ENCODE peak calls at places on chromosomes 1 and 21, in five cellular contexts. J is aorta, U is IMR-90, I is neural progenitor cell, G is cardiac fibroblast. P is an unnamed sample.

GRCh38 chr1:218524526-218524925 is 179.4 kb downstream of the TGFB2 start:
- DNase-seq in J (no peak), U (peak; percentile 44), I (no peak), G (no peak), P (no peak)

GRCh38 chr1:224696891-224697765 is 81.0 kb downstream of the CNIH3 start:
- DNase-seq in J (no peak), U (peak; percentile 81), I (no peak), G (peak; percentile 56), P (peak; percentile 45)

GRCh38 chr21:44846485-44847260 is 26.8 kb downstream of the PTTG1IP start:
- DNase-seq in J (peak; percentile 84), U (peak; percentile 35), I (peak; percentile 31), G (peak; percentile 56), P (no peak)

GRCh38 chr1:91601554-91602322 is 101.1 kb downstream of the CDC7 start:
- DNase-seq in J (no peak), U (no peak), I (no peak), G (no peak), P (no peak)

GRCh38 chr1:6245869-6246496 is 2.0 kb downstream of the HES3 start:
- DNase-seq in J (peak; percentile 79), U (no peak), I (peak; percentile 94), G (no peak), P (peak; percentile 15)

GRCh38 chr1:84434756-84435142 is 36.5 kb downstream of the DNASE2B start:
- DNase-seq in J (no peak), U (peak; percentile 16), I (no peak), G (no peak), P (no peak)

GRCh38 chr1:212814548-212814947 is 22.9 kb downstream of the TATDN3 start:
- DNase-seq in J (no peak), U (no peak), I (no peak), G (no peak), P (no peak)

GRCh38 chr1:58317694-58318093 is 228.8 kb downstream of the OMA1 start:
- DNase-seq in J (no peak), U (no peak), I (no peak), G (no peak), P (no peak)

GRCh38 chr1:116712510-116712909 is 41.7 kb upstream of the CD2 start:
- DNase-seq in J (no peak), U (no peak), I (no peak), G (no peak), P (no peak)

GRCh38 chr1:166573199-166573598 is 266.1 kb upstream of the POGK start:
- DNase-seq in J (no peak), U (no peak), I (no peak), G (no peak), P (no peak)

GRCh38 chr21:33261635-33262034 is 4.5 kb upstream of the IL10RB start:
- DNase-seq in J (no peak), U (peak; percentile 62), I (no peak), G (peak; percentile 13), P (no peak)

GRCh38 chr1:180228648-180229482 is 1.2 kb upstream of the LHX4 start:
- DNase-seq in J (no peak), U (no peak), I (peak; percentile 61), G (no peak), P (no peak)

GRCh38 chr1:201504179-201504631 is 2.7 kb downstream of the CSRP1 start:
- DNase-seq in J (no peak), U (peak; percentile 60), I (no peak), G (peak; percentile 58), P (no peak)

GRCh38 chr1:201506573-201507567 is at the start of gene CSRP1:
- DNase-seq in J (peak; percentile 97), U (peak; percentile 87), I (peak; percentile 34), G (peak; percentile 89), P (peak; percentile 84)

GRCh38 chr1:201504799-201505504 is 2.0 kb downstream of the CSRP1 start:
- DNase-seq in J (no peak), U (no peak), I (no peak), G (no peak), P (no peak)

GRCh38 chr1:201506092-201506491 is 831 bp downstream of the CSRP1 start:
- DNase-seq in J (no peak), U (no peak), I (no peak), G (peak; percentile 27), P (no peak)

DNA sequence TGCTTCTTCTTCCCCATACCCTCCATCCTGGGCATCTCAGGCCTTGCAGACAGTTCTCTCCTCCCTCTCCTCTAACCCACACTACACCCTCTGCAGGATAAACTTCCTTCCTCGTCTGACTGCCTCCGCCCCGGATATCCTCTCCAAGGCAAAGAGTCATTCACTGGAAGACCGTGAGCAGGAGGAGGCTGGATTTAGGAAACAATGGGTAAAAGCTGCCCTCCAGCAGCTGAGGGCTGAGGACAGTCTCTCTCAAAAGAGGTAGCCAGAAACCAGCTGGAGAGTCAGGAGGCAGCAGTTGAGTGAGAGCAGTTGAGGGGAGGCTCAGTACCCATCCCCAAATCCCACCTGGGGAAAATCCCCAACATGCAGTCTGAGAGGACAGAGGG is 1.4 kb downstream of the CSRP1 start:
- DNase-seq in J (no peak), U (peak; percentile 76), I (peak; percentile 77), G (peak; percentile 88), P (peak; percentile 74)
- H3K4me3 ChIP-seq in J (peak overlapping the region; percentile 79), U (peak overlapping the region; percentile 79), I (no peak overlapping the region), G (peak overlapping the region; percentile 79), P (peak overlapping the region; percentile 67)

GRCh38 chr1:27772071-27772470 is 948 bp upstream of the STX12 start:
- DNase-seq in J (no peak), U (no peak), I (no peak), G (peak; percentile 58), P (no peak)
- H3K4me3 ChIP-seq in J (peak overlapping the region; percentile 80), U (peak overlapping the region; percentile 40), I (no peak overlapping the region), G (no peak overlapping the region), P (no peak overlapping the region)

GRCh38 chr1:44842763-44843655 is at the start of gene PTCH2:
- DNase-seq in J (peak; percentile 93), U (peak; percentile 53), I (peak; percentile 94), G (peak; percentile 81), P (peak; percentile 16)
- H3K4me3 ChIP-seq in J (peak within 1 kb of the TSS; percentile 76), U (peak within 1 kb of the TSS; percentile 51), I (peak within 1 kb of the TSS; percentile 60), G (peak within 1 kb of the TSS; percentile 52), P (peak within 1 kb of the TSS; percentile 50)

DNA sequence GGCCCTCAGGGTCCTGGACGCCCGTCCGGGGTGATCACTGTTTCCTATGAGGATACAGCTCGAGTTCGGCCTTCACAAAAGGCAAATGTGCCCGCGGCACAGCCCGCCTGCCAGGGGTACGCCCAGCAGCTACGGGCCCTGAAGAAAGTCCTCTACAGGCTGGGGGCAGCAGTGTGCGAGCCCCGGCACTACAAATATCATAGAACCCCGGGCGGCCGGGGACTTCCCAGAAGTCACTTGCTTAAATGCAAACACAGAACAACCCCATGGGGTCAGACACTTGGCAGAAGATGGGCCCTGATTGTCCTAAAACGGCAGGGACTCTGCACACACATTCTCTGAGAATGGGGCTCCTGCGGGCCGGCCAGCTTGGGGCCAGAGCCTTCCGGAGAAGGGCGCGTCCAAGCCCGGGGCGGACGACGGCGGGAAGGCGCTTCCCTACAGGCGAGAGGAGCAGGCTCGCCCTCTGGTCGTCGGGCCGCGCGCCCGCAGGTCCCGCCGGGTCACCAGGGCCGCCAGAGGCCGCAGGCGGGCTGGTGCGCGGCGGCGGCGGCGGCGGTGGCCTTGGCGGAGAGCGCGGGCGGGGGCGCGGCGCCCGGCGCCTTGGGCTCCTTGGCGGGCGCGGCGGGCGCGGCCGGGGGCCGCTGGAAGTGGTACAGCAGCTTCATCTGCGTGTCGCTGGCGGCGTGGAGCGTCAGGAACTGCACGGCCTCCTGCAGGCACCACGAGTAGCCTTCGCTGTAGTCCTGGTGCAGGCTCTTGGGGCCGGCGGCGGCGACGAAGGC is 905 bp downstream of the HES5 start:
- DNase-seq in J (no peak), U (no peak), I (peak; percentile 76), G (no peak), P (no peak)
- H3K4me3 ChIP-seq in J (no peak overlapping the region), U (no peak overlapping the region), I (peak overlapping the region; percentile 62), G (no peak overlapping the region), P (no peak overlapping the region)

GRCh38 chr1:59487335-59488031 is 190.6 kb downstream of the FGGY start:
- DNase-seq in J (no peak), U (peak; percentile 34), I (no peak), G (peak; percentile 35), P (peak; percentile 83)
- H3K4me3 ChIP-seq in J (no peak overlapping the region), U (no peak overlapping the region), I (no peak overlapping the region), G (no peak overlapping the region), P (no peak overlapping the region)

GRCh38 chr1:61053712-61054608 is 28.4 kb upstream of the NFIA start:
- DNase-seq in J (peak; percentile 84), U (no peak), I (peak; percentile 49), G (peak; percentile 25), P (no peak)
- H3K4me3 ChIP-seq in J (peak overlapping the region; percentile 10), U (no peak overlapping the region), I (peak overlapping the region; percentile 14), G (peak overlapping the region; percentile 26), P (peak overlapping the region; percentile 24)

GRCh38 chr1:11907275-11908138 is 18.7 kb downstream of the KIAA2013 start:
- DNase-seq in J (peak; percentile 94), U (peak; percentile 95), I (peak; percentile 96), G (peak; percentile 97), P (peak; percentile 87)
- H3K4me3 ChIP-seq in J (no peak overlapping the region), U (peak overlapping the region; percentile 26), I (peak overlapping the region; percentile 38), G (no peak overlapping the region), P (no peak overlapping the region)

GRCh38 chr1:246947255-246947654 is 15.5 kb upstream of the AHCTF1 start:
- DNase-seq in J (no peak), U (peak; percentile 46), I (no peak), G (peak; percentile 91), P (peak; percentile 35)
- H3K4me3 ChIP-seq in J (no peak overlapping the region), U (no peak overlapping the region), I (no peak overlapping the region), G (no peak overlapping the region), P (no peak overlapping the region)

GRCh38 chr1:156460525-156460924 is 40.0 kb downstream of the MEF2D start:
- DNase-seq in J (no peak), U (no peak), I (no peak), G (no peak), P (no peak)

GRCh38 chr1:156455362-156455761 is 45.2 kb downstream of the MEF2D start:
- DNase-seq in J (no peak), U (no peak), I (no peak), G (no peak), P (no peak)

GRCh38 chr1:156461141-156461540 is 39.4 kb downstream of the MEF2D start:
- DNase-seq in J (no peak), U (no peak), I (no peak), G (no peak), P (no peak)

GRCh38 chr1:156456625-156457465 is 43.7 kb downstream of the MEF2D start:
- DNase-seq in J (peak; percentile 99), U (peak; percentile 97), I (peak; percentile 98), G (peak; percentile 99), P (peak; percentile 97)

DNA sequence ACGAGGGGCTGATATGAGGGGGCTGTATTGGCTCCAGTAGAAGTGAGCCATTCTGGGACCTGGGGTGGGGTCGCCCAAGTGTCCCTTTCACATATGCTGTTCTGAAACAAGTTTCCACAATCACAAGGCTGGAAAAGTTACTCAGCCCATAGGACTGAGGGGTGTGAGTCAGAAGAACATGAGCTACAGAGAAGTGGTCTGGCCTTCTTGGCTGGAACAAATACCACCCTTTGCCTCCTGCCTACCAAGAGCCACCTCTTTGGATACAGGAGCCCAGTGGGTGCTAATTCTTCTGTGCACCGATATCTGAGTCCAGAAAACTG is 42.4 kb downstream of the MEF2D start:
- DNase-seq in J (peak; percentile 64), U (peak; percentile 81), I (no peak), G (no peak), P (peak; percentile 44)
- H3K4me3 ChIP-seq in J (no peak overlapping the region), U (no peak overlapping the region), I (no peak overlapping the region), G (no peak overlapping the region), P (no peak overlapping the region)

P was measured in mammary epithelial cell.